ENCODE peak calls at places on chromosomes 13 and 19, in ten cellular contexts. B is stomach; M is ovary; O is uterus; N is tibial nerve; A is ascending aorta; I is aorta; W is GM23338; P is CD8-positive, alpha-beta T cell; L is tibial artery. R is an unnamed sample.

GRCh38 chr13:93227280-93227905 is 786 bp downstream of the GPC6 start:
- DNase-seq in A (no peak), N (no peak), O (no peak), P (no peak), B (no peak), W (peak; percentile 66), L (peak; percentile 70), M (peak; percentile 30), I (peak; percentile 50), R (peak; percentile 50)

GRCh38 chr19:11451942-11452813 is 16.7 kb downstream of the PRKCSH start:
- DNase-seq in N (no peak), B (no peak), I (no peak), A (no peak), W (peak; percentile 59), O (no peak), P (no peak), L (no peak), M (no peak), R (no peak)

GRCh38 chr13:98839826-98840769 is 87.6 kb upstream of the SLC15A1 start:
- DNase-seq in N (peak; percentile 47), W (peak; percentile 90), O (peak; percentile 38), B (peak; percentile 62), I (peak; percentile 66), A (no peak), M (peak; percentile 29), P (no peak), L (no peak), R (peak; percentile 75)

GRCh38 chr19:48418317-48419064 is 25.0 kb downstream of the GRIN2D start:
- DNase-seq in L (no peak), W (peak; percentile 60), P (no peak), N (no peak), I (no peak), B (no peak), O (no peak), A (no peak), M (no peak), R (no peak)

GRCh38 chr19:8657869-8658268 is 27.4 kb downstream of the NFILZ start:
- DNase-seq in N (no peak), I (no peak), L (no peak), B (no peak), M (no peak), W (no peak), P (no peak), O (no peak), A (no peak), R (no peak)

GRCh38 chr13:80341771-80342271 is 895 bp upstream of the SPRY2 start:
- DNase-seq in N (peak; percentile 43), W (peak; percentile 77), M (peak; percentile 25), I (peak; percentile 55), P (no peak), B (no peak), A (no peak), L (peak; percentile 74), O (peak; percentile 45), R (peak; percentile 61)

GRCh38 chr13:26853272-26853818 is 92.8 kb upstream of the GPR12 start:
- DNase-seq in I (no peak), O (no peak), A (no peak), W (no peak), N (no peak), M (no peak), B (no peak), P (no peak), L (no peak), R (no peak)

GRCh38 chr19:15108145-15108844 is 1.1 kb downstream of the SYDE1 start:
- DNase-seq in M (no peak), N (no peak), L (no peak), P (no peak), W (peak; percentile 55), O (no peak), A (no peak), B (no peak), I (peak; percentile 50), R (peak; percentile 49)

GRCh38 chr19:17402982-17403855 is 2.2 kb downstream of the BST2 start:
- DNase-seq in L (no peak), B (no peak), M (peak; percentile 71), P (no peak), I (no peak), N (no peak), W (peak; percentile 92), A (no peak), O (no peak), R (no peak)

GRCh38 chr13:59734393-59734792 is 429.3 kb downstream of the DIAPH3 start:
- DNase-seq in N (no peak), L (no peak), M (no peak), B (no peak), I (no peak), W (no peak), O (no peak), A (no peak), P (no peak), R (no peak)

GRCh38 chr13:30907167-30907761 is 1.2 kb downstream of the MEDAG start:
- DNase-seq in P (no peak), I (no peak), M (no peak), W (no peak), O (no peak), B (no peak), N (no peak), L (peak; percentile 75), A (no peak), R (no peak)

GRCh38 chr19:14770136-14770535 is 8.2 kb downstream of the ADGRE2 start:
- DNase-seq in N (no peak), O (no peak), A (no peak), L (no peak), B (no peak), I (no peak), M (no peak), P (no peak), W (no peak), R (no peak)

GRCh38 chr13:30071890-30072817 is 221.7 kb upstream of the UBL3 start:
- DNase-seq in W (peak; percentile 26), A (no peak), O (no peak), P (no peak), M (no peak), N (no peak), B (peak; percentile 92), L (no peak), I (no peak), R (no peak)

GRCh38 chr13:105464249-105464648 is 1071.2 kb downstream of the EFNB2 start:
- DNase-seq in N (no peak), L (no peak), O (no peak), A (no peak), I (no peak), M (no peak), P (no peak), W (no peak), B (no peak), R (no peak)

GRCh38 chr19:39524495-39524894 is 8.2 kb downstream of the EID2B start:
- DNase-seq in W (no peak), A (no peak), L (no peak), I (peak; percentile 18), N (no peak), O (no peak), B (no peak), M (no peak), P (no peak), R (no peak)

GRCh38 chr19:5578094-5578846 is 10.5 kb upstream of the TINCR start:
- DNase-seq in A (no peak), B (peak; percentile 74), N (peak; percentile 58), L (no peak), P (peak; percentile 46), M (peak; percentile 51), I (peak; percentile 66), O (peak; percentile 64), W (peak; percentile 83), R (peak; percentile 62)

GRCh38 chr19:35755550-35756371 is 1.1 kb downstream of the HSPB6 start:
- DNase-seq in A (peak; percentile 49), P (no peak), B (peak; percentile 60), M (peak; percentile 95), O (peak; percentile 97), L (peak; percentile 98), N (peak; percentile 84), I (peak; percentile 88), W (peak; percentile 23), R (peak; percentile 97)

GRCh38 chr13:72399351-72399750 is 328.1 kb downstream of the MZT1 start:
- DNase-seq in N (no peak), W (no peak), I (no peak), A (no peak), M (no peak), O (no peak), P (no peak), L (no peak), B (no peak), R (no peak)

GRCh38 chr13:23794267-23795161 is 94.7 kb downstream of the MIPEP start:
- DNase-seq in M (no peak), L (no peak), I (no peak), W (no peak), N (no peak), P (no peak), A (no peak), B (no peak), O (no peak), R (no peak)

GRCh38 chr13:87123987-87124784 is 547.0 kb upstream of the SLITRK5 start:
- DNase-seq in O (no peak), A (no peak), I (no peak), W (peak; percentile 48), N (no peak), M (no peak), P (no peak), B (no peak), L (no peak), R (no peak)
- H3K27ac ChIP-seq in O (no peak overlapping the region), A (no peak overlapping the region), I (no peak overlapping the region), W (no peak overlapping the region), N (no peak overlapping the region), M (no peak overlapping the region), P (no peak overlapping the region), B (no peak overlapping the region), L (no peak overlapping the region), R (no peak overlapping the region)

GRCh38 chr19:28703400-28703956 is 509.5 kb downstream of the UQCRFS1 start:
- DNase-seq in L (no peak), N (no peak), O (no peak), I (no peak), W (no peak), A (no peak), P (no peak), M (no peak), B (no peak), R (no peak)
- H3K27me3 ChIP-seq in L (no peaks in the 10 kb centered on the region), N (no peaks in the 10 kb centered on the region), O (no peaks in the 10 kb centered on the region), I (no peaks in the 10 kb centered on the region), W (no peaks in the 10 kb centered on the region), A (no peaks in the 10 kb centered on the region), P (no peaks in the 10 kb centered on the region), M (no peaks in the 10 kb centered on the region), B (no peaks in the 10 kb centered on the region), R (no peaks in the 10 kb centered on the region)

DNA sequence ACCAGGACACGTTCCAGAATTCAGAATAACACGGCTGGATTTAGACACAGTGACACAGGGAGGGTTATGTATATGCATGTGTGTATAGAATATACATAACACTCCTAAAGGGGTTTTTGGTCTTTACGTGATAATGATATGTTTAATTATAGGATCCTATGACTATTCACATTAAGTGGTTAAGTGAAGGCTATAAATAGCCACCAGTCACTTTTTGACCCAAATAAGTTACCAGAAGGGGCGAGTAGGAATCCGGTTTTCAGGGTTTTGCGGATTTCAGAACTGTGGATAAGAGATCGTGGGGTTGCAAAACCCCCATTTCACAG is 6.9 kb downstream of the ANGPTL6 start:
- DNase-seq in P (no peak), L (no peak), B (no peak), A (no peak), W (no peak), N (no peak), O (no peak), M (no peak), I (no peak), R (no peak)
- H3K27ac ChIP-seq in P (no peak overlapping the region), L (peak overlapping the region; percentile 56), B (peak overlapping the region; percentile 83), A (peak overlapping the region; percentile 67), W (no peak overlapping the region), N (peak overlapping the region; percentile 62), O (peak overlapping the region; percentile 55), M (peak overlapping the region; percentile 22), I (no peak overlapping the region), R (no peak overlapping the region)

GRCh38 chr13:112343591-112343990 is 32.6 kb upstream of the SPACA7 start:
- DNase-seq in N (no peak), L (peak; percentile 28), A (no peak), I (no peak), W (no peak), M (no peak), P (no peak), O (no peak), B (no peak), R (no peak)
- H3K27me3 ChIP-seq in N (no peaks in the 10 kb centered on the region), L (no peaks in the 10 kb centered on the region), A (no peaks in the 10 kb centered on the region), I (no peaks in the 10 kb centered on the region), W (no peaks in the 10 kb centered on the region), M (no peaks in the 10 kb centered on the region), P (no peaks in the 10 kb centered on the region), O (no peaks in the 10 kb centered on the region), B (peaks cover 70% of the 10 kb centered on the region), R (peaks cover 7% of the 10 kb centered on the region)

R was measured in psoas muscle.